ENCODE peak calls at places on chromosomes 2 and 18, in nine cellular contexts. K is IMR-90; Y is stimulated activated CD4-positive, alpha-beta T cell treated with anti-CD3 and anti-CD28 coated beads, Interleukin-12 subunit alpha, Interleukin-12 subunit beta, amount 100 ng/mL, for 24 hours; U is HEK293T; M is foreskin keratinocyte; S is putamen; R is glutamatergic neuron; E is dorsolateral prefrontal cortex; I is SHP77. O is an unnamed sample.

GRCh38 chr2:241265506-241265905 is 50.0 kb downstream of the HDLBP start:
- DNase-seq in K (no peak), Y (no peak), U (no peak), M (no peak), S (no peak), R (no peak), E (no peak), I (no peak), O (no peak)

GRCh38 chr2:182951948-182952663 is 85.7 kb upstream of the FRZB start:
- DNase-seq in K (no peak), Y (no peak), U (no peak), M (no peak), S (no peak), R (no peak), E (no peak), I (no peak), O (no peak)

GRCh38 chr18:28995319-28995718 is 818.4 kb upstream of the CDH2 start:
- DNase-seq in K (peak), Y (no peak), U (no peak), M (peak), S (no peak), R (no peak), E (no peak), I (no peak), O (no peak)

GRCh38 chr2:160534249-160534648 is 40.6 kb upstream of the RBMS1 start:
- DNase-seq in K (no peak), Y (no peak), U (no peak), M (no peak), S (no peak), R (no peak), E (no peak), I (no peak), O (no peak)

GRCh38 chr18:23099621-23100020 is 35.7 kb upstream of the CABLES1 start:
- DNase-seq in K (no peak), Y (no peak), U (no peak), M (no peak), S (no peak), R (no peak), E (no peak), I (no peak), O (no peak)

GRCh38 chr2:78941751-78942150 is 83.8 kb upstream of the REG3G start:
- DNase-seq in K (no peak), Y (no peak), U (no peak), M (no peak), S (no peak), R (no peak), E (no peak), I (no peak), O (no peak)

GRCh38 chr2:26685943-26686839 is 6.3 kb upstream of the KCNK3 start:
- DNase-seq in K (no peak), Y (no peak), U (no peak), M (no peak), S (no peak), R (no peak), E (no peak), I (peak), O (no peak)

GRCh38 chr2:43743706-43744105 is 30.1 kb upstream of the DYNC2LI1 start:
- DNase-seq in K (no peak), Y (no peak), U (no peak), M (peak), S (no peak), R (no peak), E (no peak), I (no peak), O (no peak)

GRCh38 chr2:3282056-3282998 is 95.3 kb downstream of the EIPR1 start:
- DNase-seq in K (peak), Y (no peak), U (no peak), M (no peak), S (peak), R (no peak), E (peak), I (peak), O (no peak)

GRCh38 chr18:77379976-77380375 is 130.3 kb downstream of the GALR1 start:
- DNase-seq in K (no peak), Y (no peak), U (no peak), M (no peak), S (no peak), R (no peak), E (no peak), I (no peak), O (no peak)

GRCh38 chr2:71995067-71995665 is 152.5 kb downstream of the CYP26B1 start:
- DNase-seq in K (peak), Y (no peak), U (no peak), M (no peak), S (no peak), R (no peak), E (no peak), I (peak), O (no peak)

GRCh38 chr2:11067221-11068078 is 87.8 kb upstream of the SLC66A3 start:
- DNase-seq in K (no peak), Y (no peak), U (no peak), M (no peak), S (no peak), R (no peak), E (no peak), I (no peak), O (no peak)

GRCh38 chr2:157732596-157732995 is 103.9 kb upstream of the ACVR1C start:
- DNase-seq in K (peak), Y (no peak), U (no peak), M (no peak), S (no peak), R (no peak), E (no peak), I (no peak), O (no peak)

GRCh38 chr2:16630463-16630862 is 35.2 kb downstream of the CYRIA start:
- DNase-seq in K (no peak), Y (no peak), U (no peak), M (no peak), S (no peak), R (no peak), E (no peak), I (no peak), O (no peak)

GRCh38 chr2:2575870-2576386 is 244.9 kb upstream of the MYT1L start:
- DNase-seq in K (no peak), Y (no peak), U (no peak), M (no peak), S (no peak), R (no peak), E (no peak), I (no peak), O (no peak)

GRCh38 chr2:208006833-208007232 is 18.5 kb downstream of the PLEKHM3 start:
- DNase-seq in K (peak), Y (no peak), U (no peak), M (peak), S (no peak), R (no peak), E (no peak), I (no peak), O (no peak)

GRCh38 chr2:109162999-109163398 is 34.0 kb downstream of the SH3RF3 start:
- DNase-seq in K (no peak), Y (no peak), U (peak), M (no peak), S (no peak), R (no peak), E (no peak), I (peak), O (no peak)

GRCh38 chr2:20738789-20739188 is 71.8 kb downstream of the GDF7 start:
- DNase-seq in K (no peak), Y (no peak), U (no peak), M (no peak), S (no peak), R (no peak), E (no peak), I (no peak), O (no peak)

GRCh38 chr2:206432432-206433082 is 10.8 kb upstream of the ADAM23 start:
- DNase-seq in K (no peak), Y (no peak), U (no peak), M (no peak), S (no peak), R (no peak), E (no peak), I (no peak), O (no peak)

GRCh38 chr2:150110548-150110947 is 376.9 kb downstream of the RND3 start:
- DNase-seq in K (peak), Y (no peak), U (no peak), M (no peak), S (no peak), R (no peak), E (no peak), I (no peak), O (no peak)

GRCh38 chr2:217000406-217000805 is 140.5 kb upstream of the TNP1 start:
- DNase-seq in K (no peak), Y (no peak), U (no peak), M (no peak), S (no peak), R (no peak), E (no peak), I (no peak), O (no peak)

GRCh38 chr18:79876497-79876896 is 75.0 kb downstream of the SLC66A2 start:
- DNase-seq in K (no peak), Y (no peak), U (no peak), M (peak), S (no peak), R (no peak), E (no peak), I (no peak), O (no peak)

GRCh38 chr2:146295080-146295670 is 1549.7 kb upstream of the ACVR2A start:
- DNase-seq in K (no peak), Y (no peak), U (no peak), M (peak), S (no peak), R (no peak), E (no peak), I (no peak), O (no peak)

GRCh38 chr18:12388440-12388839 is 11.4 kb upstream of the AFG3L2 start:
- DNase-seq in K (no peak), Y (no peak), U (no peak), M (no peak), S (no peak), R (no peak), E (no peak), I (no peak), O (no peak)

GRCh38 chr2:10382313-10383061 is 65.6 kb downstream of the ODC1 start:
- DNase-seq in K (no peak), Y (peak), U (no peak), M (no peak), S (no peak), R (no peak), E (no peak), I (no peak), O (no peak)

GRCh38 chr2:233814436-233814835 is 36.3 kb downstream of the MROH2A start:
- DNase-seq in K (no peak), Y (no peak), U (no peak), M (no peak), S (no peak), R (no peak), E (peak), I (no peak), O (no peak)

GRCh38 chr2:40240067-40240466 is 211.8 kb downstream of the SLC8A1 start:
- DNase-seq in K (peak), Y (no peak), U (no peak), M (peak), S (peak), R (no peak), E (no peak), I (peak), O (peak)

GRCh38 chr2:106336740-106337139 is 131.5 kb downstream of the RGPD3 start:
- DNase-seq in K (no peak), Y (no peak), U (no peak), M (no peak), S (no peak), R (no peak), E (no peak), I (no peak), O (no peak)

GRCh38 chr2:210963386-210963785 is 407.0 kb downstream of the CPS1 start:
- DNase-seq in K (no peak), Y (no peak), U (no peak), M (no peak), S (no peak), R (no peak), E (no peak), I (no peak), O (no peak)

GRCh38 chr2:237125967-237126366 is 40.3 kb downstream of the COPS8 start:
- DNase-seq in K (no peak), Y (no peak), U (no peak), M (no peak), S (no peak), R (no peak), E (no peak), I (no peak), O (no peak)

GRCh38 chr2:159118115-159118858 is 149.8 kb downstream of the TANC1 start:
- DNase-seq in K (peak), Y (peak), U (peak), M (peak), S (peak), R (peak), E (peak), I (peak), O (peak)

GRCh38 chr2:225889452-225889851 is 489.9 kb downstream of the NYAP2 start:
- DNase-seq in K (peak), Y (no peak), U (peak), M (peak), S (peak), R (no peak), E (no peak), I (peak), O (no peak)

GRCh38 chr2:133456971-133457370 is 111.3 kb downstream of the NCKAP5 start:
- DNase-seq in K (no peak), Y (no peak), U (no peak), M (no peak), S (no peak), R (no peak), E (no peak), I (no peak), O (no peak)

GRCh38 chr2:212595036-212595654 is 56.5 kb upstream of the ERBB4 start:
- DNase-seq in K (peak), Y (no peak), U (no peak), M (peak), S (peak), R (no peak), E (no peak), I (no peak), O (no peak)

O was measured in GOT3.